ENCODE peak calls at places on chromosomes 16 and 17, in seven cellular contexts. W is neural progenitor cell, J is OCI-LY7, V is MM.1S, M is SK-N-SH, Q is GM23248, K is HCT116. S is an unnamed sample. For H3K9me3, the result is how much of the 10 kb centered on the place peaks cover.

GRCh38 chr16:11354733-11355574 is 9.7 kb downstream of the RMI2 start:
- DNase-seq in W (no peak), J (peak), V (peak), M (no peak), Q (no peak), K (no peak), S (no peak)

GRCh38 chr16:49115956-49116355 is 165.7 kb downstream of the CBLN1 start:
- DNase-seq in W (no peak), J (no peak), V (no peak), M (no peak), Q (no peak), K (no peak), S (no peak)

GRCh38 chr17:63278731-63279442 is 167.2 kb downstream of the CYB561 start:
- DNase-seq in W (no peak), J (no peak), V (no peak), M (no peak), Q (no peak), K (no peak), S (no peak)

GRCh38 chr17:4161179-4161559 is 18.2 kb downstream of the CYB5D2 start:
- DNase-seq in W (no peak), J (no peak), V (no peak), M (peak), Q (peak), K (no peak), S (peak)

GRCh38 chr16:25014500-25015147 is 545 bp downstream of the ARHGAP17 start:
- DNase-seq in W (peak), J (peak), V (peak), M (peak), Q (peak), K (no peak), S (peak)

GRCh38 chr17:80374732-80375118 is 40.2 kb upstream of the ENDOV start:
- DNase-seq in W (no peak), J (no peak), V (no peak), M (no peak), Q (no peak), K (no peak), S (no peak)

GRCh38 chr16:4215106-4215505 is 26.8 kb downstream of the SRL start:
- DNase-seq in W (no peak), J (no peak), V (no peak), M (no peak), Q (no peak), K (no peak), S (no peak)

GRCh38 chr17:40180694-40181093 is 3.4 kb downstream of the RAPGEFL1 start:
- DNase-seq in W (no peak), J (no peak), V (no peak), M (no peak), Q (no peak), K (no peak), S (no peak)

GRCh38 chr16:80167657-80168056 is 373.1 kb upstream of the DYNLRB2 start:
- DNase-seq in W (no peak), J (no peak), V (no peak), M (no peak), Q (no peak), K (no peak), S (peak)

GRCh38 chr17:49193513-49194296 is 16.7 kb downstream of the GNGT2 start:
- DNase-seq in W (peak), J (peak), V (peak), M (peak), Q (peak), K (peak), S (peak)

GRCh38 chr17:77881545-77881944 is 77.0 kb upstream of the TNRC6C start:
- DNase-seq in W (no peak), J (peak), V (peak), M (peak), Q (peak), K (no peak), S (no peak)

GRCh38 chr17:69945698-69946185 is 129.3 kb upstream of the KCNJ16 start:
- DNase-seq in W (no peak), J (no peak), V (no peak), M (no peak), Q (peak), K (no peak), S (no peak)

GRCh38 chr16:79751785-79752184 is 151.2 kb upstream of the MAF start:
- DNase-seq in W (no peak), J (no peak), V (no peak), M (no peak), Q (peak), K (no peak), S (no peak)

DNA sequence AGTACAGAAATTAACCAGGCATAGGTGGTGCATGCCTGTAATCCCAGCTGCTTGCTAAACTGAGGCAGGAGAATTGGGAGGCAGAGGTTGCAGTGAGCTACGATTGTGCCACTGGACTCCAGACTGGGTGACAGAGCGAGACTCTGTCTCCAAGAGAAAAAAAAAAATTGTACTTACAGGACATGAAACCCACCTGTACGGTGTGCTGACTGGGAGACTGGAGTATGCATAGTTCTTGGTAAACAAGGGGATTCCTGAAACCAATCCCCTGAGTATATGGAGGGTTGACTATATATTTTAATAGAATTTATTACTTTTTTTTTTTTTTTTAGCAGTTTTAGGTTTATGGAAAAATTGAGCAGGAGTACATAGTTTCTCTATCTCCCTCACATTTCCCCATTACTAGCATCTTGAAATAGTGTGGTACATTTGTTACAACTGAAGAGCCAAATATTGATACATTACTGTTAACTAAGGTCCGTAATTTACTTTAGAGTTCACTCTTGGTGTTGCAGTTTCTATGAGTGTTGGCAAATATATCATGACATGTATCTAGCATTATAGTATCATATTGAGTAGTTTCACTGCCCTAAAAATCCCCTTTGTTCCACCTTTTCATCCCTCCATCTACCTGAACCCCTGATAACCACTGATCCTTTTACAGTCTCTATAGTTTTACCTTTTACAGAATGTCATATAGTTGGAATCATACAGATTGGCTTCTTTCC is 19.3 kb downstream of the TENT4B start:
- DNase-seq in W (no peak), J (no peak), V (no peak), M (no peak), Q (no peak), K (no peak), S (no peak)
- H3K27ac ChIP-seq in W (no peak), J (no peak), V (no peak), M (no peak), Q (no peak), K (no peak), S (no peak)

GRCh38 chr16:82810077-82810476 is 183.3 kb downstream of the CDH13 start:
- DNase-seq in W (no peak), J (no peak), V (no peak), M (no peak), Q (no peak), K (no peak), S (no peak)

GRCh38 chr16:82819286-82819685 is 192.5 kb downstream of the CDH13 start:
- DNase-seq in W (no peak), J (no peak), V (no peak), M (no peak), Q (no peak), K (no peak), S (no peak)

DNA sequence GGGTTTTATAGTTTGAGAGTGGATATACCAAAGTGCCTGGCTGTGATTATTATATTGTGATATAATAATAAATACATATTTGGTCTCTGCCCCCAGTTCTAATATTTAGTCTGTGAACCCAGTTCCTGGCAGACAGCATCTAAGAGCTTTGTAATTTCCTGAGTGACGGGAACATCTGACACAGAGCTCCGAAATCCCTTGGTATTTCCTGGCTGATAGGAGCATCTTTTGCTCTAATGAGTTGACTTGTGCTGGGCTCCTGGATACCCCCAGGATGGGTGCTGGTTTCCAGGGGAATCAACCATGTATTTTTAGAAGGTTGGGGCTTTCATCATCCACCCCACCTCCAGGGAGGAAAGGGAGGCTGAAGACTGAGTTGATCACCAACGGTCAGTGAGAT is 187.3 kb downstream of the CDH13 start:
- DNase-seq in W (no peak), J (no peak), V (no peak), M (no peak), Q (no peak), K (no peak), S (no peak)
- TF ChIP-seq EZH2phosphoT487 in W (no peak), J (no peak), V (no peak), M (no peak), Q (no peak), K (no peak), S (no peak)

DNA sequence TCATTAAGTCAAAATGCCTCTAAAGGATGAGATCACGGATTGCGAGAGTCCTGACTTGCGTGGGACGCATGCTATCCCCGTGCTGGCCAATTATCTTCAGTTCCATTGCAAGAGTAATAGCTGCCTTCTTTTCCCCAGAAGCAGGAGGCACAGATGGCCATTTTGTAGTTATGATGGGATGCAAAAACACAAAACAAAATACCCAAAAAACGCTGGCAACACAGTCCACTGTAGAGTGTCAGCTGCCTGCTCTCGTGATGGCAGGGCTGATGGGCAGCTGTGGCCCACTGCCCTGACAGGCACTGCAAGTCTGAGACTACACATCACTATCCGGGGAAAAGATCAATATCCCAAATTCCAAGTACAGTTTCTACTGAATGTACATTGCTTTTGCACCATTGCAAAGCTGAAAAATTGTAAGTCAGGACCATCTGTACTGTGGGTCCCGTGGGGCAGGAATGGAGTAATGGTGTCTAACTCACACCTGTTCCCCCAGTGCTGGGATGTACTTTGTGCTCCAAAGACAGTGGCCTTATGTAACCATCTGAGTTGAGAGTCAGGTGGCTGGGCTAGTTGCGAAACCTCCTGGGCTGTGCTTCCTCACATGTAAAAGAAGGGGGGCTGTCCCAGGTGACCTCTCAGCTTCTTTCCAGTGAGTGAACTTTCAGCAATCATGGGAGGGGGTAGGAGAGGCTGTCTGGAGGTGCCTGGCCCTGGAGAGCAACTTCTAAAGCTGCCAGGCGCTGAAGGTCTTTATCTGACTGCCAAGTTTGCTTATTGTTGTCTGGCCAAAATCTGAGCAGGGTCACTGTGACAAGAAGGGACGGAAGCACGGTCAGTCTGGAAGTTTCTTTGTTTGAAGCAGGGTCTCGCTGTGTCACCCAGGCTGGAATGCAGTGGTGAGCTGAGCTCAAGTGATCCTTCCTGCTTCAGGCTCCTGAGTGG is 4.7 kb downstream of the SLC47A1 start:
- DNase-seq in W (no peak), J (peak), V (peak), M (no peak), Q (no peak), K (no peak), S (no peak)
- H3K9me3 ChIP-seq in W (under half), J (under half), V (under half), M (under half), Q (under half), K (under half), S (under half)

GRCh38 chr16:14606102-14606501 is 24.0 kb downstream of the PARN start:
- DNase-seq in W (no peak), J (peak), V (no peak), M (no peak), Q (no peak), K (no peak), S (no peak)

GRCh38 chr16:14611660-14612059 is 18.4 kb downstream of the PARN start:
- DNase-seq in W (no peak), J (no peak), V (no peak), M (no peak), Q (no peak), K (no peak), S (no peak)

GRCh38 chr16:14608604-14609003 is 21.5 kb downstream of the PARN start:
- DNase-seq in W (no peak), J (peak), V (peak), M (no peak), Q (no peak), K (no peak), S (no peak)

GRCh38 chr16:14609716-14610115 is 20.3 kb downstream of the PARN start:
- DNase-seq in W (peak), J (peak), V (no peak), M (no peak), Q (no peak), K (no peak), S (no peak)

GRCh38 chr16:14608111-14608566 is 21.9 kb downstream of the PARN start:
- DNase-seq in W (no peak), J (peak), V (peak), M (no peak), Q (no peak), K (no peak), S (no peak)
- H3K27ac ChIP-seq in W (no peak), J (peak), V (peak), M (no peak), Q (no peak), K (no peak), S (no peak)

GRCh38 chr16:15981382-15981781 is 32.0 kb downstream of the ABCC1 start:
- DNase-seq in W (no peak), J (peak), V (no peak), M (no peak), Q (no peak), K (no peak), S (no peak)

GRCh38 chr16:15983898-15984297 is 34.5 kb downstream of the ABCC1 start:
- DNase-seq in W (no peak), J (no peak), V (no peak), M (no peak), Q (peak), K (no peak), S (no peak)

GRCh38 chr16:15988268-15989013 is 39.0 kb downstream of the ABCC1 start:
- DNase-seq in W (peak), J (no peak), V (no peak), M (no peak), Q (no peak), K (no peak), S (no peak)

GRCh38 chr16:15986261-15986660 is 36.8 kb downstream of the ABCC1 start:
- DNase-seq in W (no peak), J (no peak), V (no peak), M (no peak), Q (no peak), K (no peak), S (no peak)

GRCh38 chr16:15985144-15985543 is 35.7 kb downstream of the ABCC1 start:
- DNase-seq in W (no peak), J (no peak), V (no peak), M (no peak), Q (no peak), K (no peak), S (no peak)
- TF ChIP-seq EZH2phosphoT487 in W (no peak), J (no peak), V (no peak), M (no peak), Q (no peak), K (no peak), S (no peak)

DNA sequence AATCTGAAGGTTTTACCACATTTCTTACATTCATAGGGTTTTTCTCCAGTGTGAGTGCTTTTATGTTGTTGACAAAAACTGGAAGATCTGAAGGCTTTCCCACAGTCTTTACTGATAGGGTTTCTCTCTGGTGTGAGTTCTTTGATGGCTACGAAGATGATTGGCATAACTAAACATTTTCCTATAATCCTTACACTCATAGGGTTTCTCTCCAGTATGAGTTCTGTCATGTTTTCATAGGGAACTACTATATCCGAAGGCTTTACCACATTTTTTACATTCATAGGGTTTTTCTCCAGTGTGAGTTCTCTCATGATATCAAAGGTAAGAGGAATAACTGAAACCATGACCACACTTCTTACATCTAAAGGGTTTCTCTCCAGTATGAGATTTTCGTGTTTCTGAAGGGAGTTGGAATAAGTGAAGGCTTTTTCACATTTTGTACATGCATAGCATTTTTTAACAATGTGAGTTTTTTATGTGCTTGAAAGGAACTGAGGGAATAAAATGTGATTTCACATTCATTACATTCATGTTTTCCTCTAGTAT is 1987.7 kb downstream of the TP53TG3F start:
- DNase-seq in W (no peak), J (no peak), V (no peak), M (no peak), Q (no peak), K (no peak), S (no peak)
- H3K9me3 ChIP-seq in W (under half), J (under half), V (under half), M (under half), Q (under half), K (under half), S (under half)